ENCODE peak calls at places on chromosomes 5 and 9, in six cellular contexts. N is fibroblast of mammary gland; R is NCI-H748 treated with DMSO at 0.1 percent for 48 hours; C is A172; G is stimulated activated CD4-positive, alpha-beta T cell treated with anti-CD3 and anti-CD28 coated beads, Interleukin-4, amount 100 ng/mL, for 24 hours; U is stimulated activated CD8-positive, alpha-beta memory T cell treated with anti-CD3 and anti-CD28 coated beads, Interleukin-12 subunit alpha, Interleukin-12 subunit beta, amount 100 ng/mL, for 4 hours. K is an unnamed sample.

GRCh38 chr5:78550891-78551290 is 97.7 kb downstream of the LHFPL2 start:
- DNase-seq in N (peak), R (no peak), C (peak), G (no peak), U (no peak), K (no peak)

GRCh38 chr9:98054376-98054951 is 2.1 kb upstream of the NANS start:
- DNase-seq in N (no peak), R (no peak), C (no peak), G (no peak), U (no peak), K (no peak)

GRCh38 chr5:96381526-96381925 is 51.5 kb downstream of the PCSK1 start:
- DNase-seq in N (no peak), R (peak), C (no peak), G (no peak), U (no peak), K (no peak)

GRCh38 chr9:14315754-14316573 is 2.0 kb upstream of the NFIB start:
- DNase-seq in N (peak), R (no peak), C (no peak), G (no peak), U (no peak), K (peak)

GRCh38 chr5:98510111-98510510 is 263.4 kb upstream of the RGMB start:
- DNase-seq in N (no peak), R (peak), C (peak), G (no peak), U (no peak), K (no peak)

GRCh38 chr5:67636091-67636490 is 439.5 kb upstream of the CD180 start:
- DNase-seq in N (no peak), R (no peak), C (no peak), G (no peak), U (no peak), K (no peak)

GRCh38 chr9:111598730-111599091 is 736 bp downstream of the PTGR1 start:
- DNase-seq in N (peak), R (no peak), C (no peak), G (peak), U (no peak), K (no peak)

GRCh38 chr9:68446836-68447235 is 90.4 kb downstream of the PGM5 start:
- DNase-seq in N (no peak), R (no peak), C (no peak), G (no peak), U (no peak), K (no peak)

GRCh38 chr9:98778711-98779530 is 17.4 kb downstream of the ANKS6 start:
- DNase-seq in N (no peak), R (no peak), C (no peak), G (no peak), U (no peak), K (no peak)

GRCh38 chr5:67901816-67902496 is 313.6 kb upstream of the PIK3R1 start:
- DNase-seq in N (no peak), R (no peak), C (no peak), G (no peak), U (no peak), K (no peak)

GRCh38 chr5:108084105-108084504 is 297.8 kb downstream of the FBXL17 start:
- DNase-seq in N (peak), R (no peak), C (no peak), G (no peak), U (no peak), K (no peak)

GRCh38 chr5:157458835-157459234 is 1.2 kb upstream of the NIPAL4 start:
- DNase-seq in N (no peak), R (no peak), C (no peak), G (no peak), U (no peak), K (no peak)

GRCh38 chr5:77449277-77449676 is 42.8 kb downstream of the WDR41 start:
- DNase-seq in N (no peak), R (no peak), C (no peak), G (no peak), U (no peak), K (no peak)

GRCh38 chr5:2813678-2814077 is 62.2 kb upstream of the IRX2 start:
- DNase-seq in N (no peak), R (no peak), C (no peak), G (no peak), U (no peak), K (no peak)

GRCh38 chr9:122096620-122097415 is 3.7 kb upstream of the TTLL11 start:
- DNase-seq in N (no peak), R (no peak), C (no peak), G (no peak), U (no peak), K (no peak)

GRCh38 chr9:86281577-86282076 is 711 bp downstream of the ISCA1 start:
- DNase-seq in N (peak), R (no peak), C (no peak), G (no peak), U (no peak), K (no peak)

GRCh38 chr5:128815201-128815600 is 150.1 kb upstream of the SLC27A6 start:
- DNase-seq in N (no peak), R (no peak), C (no peak), G (no peak), U (no peak), K (no peak)

GRCh38 chr9:79578891-79579290 is 7.1 kb downstream of the TLE4 start:
- DNase-seq in N (peak), R (no peak), C (no peak), G (no peak), U (no peak), K (no peak)

GRCh38 chr5:73381587-73382411 is 66.8 kb downstream of the FOXD1 start:
- DNase-seq in N (no peak), R (no peak), C (no peak), G (no peak), U (no peak), K (no peak)

GRCh38 chr5:9545959-9546851 is at the start of gene SEMA5A:
- DNase-seq in N (peak), R (peak), C (peak), G (no peak), U (no peak), K (no peak)

GRCh38 chr5:148843510-148844318 is 17.3 kb downstream of the ADRB2 start:
- DNase-seq in N (no peak), R (no peak), C (no peak), G (no peak), U (no peak), K (no peak)

GRCh38 chr5:177109810-177110209 is 23.1 kb downstream of the FGFR4 start:
- DNase-seq in N (no peak), R (no peak), C (no peak), G (no peak), U (no peak), K (no peak)

GRCh38 chr9:18767141-18767540 is 265.9 kb downstream of the SAXO1 start:
- DNase-seq in N (no peak), R (no peak), C (no peak), G (no peak), U (no peak), K (no peak)

GRCh38 chr5:130324953-130325671 is 420.8 kb downstream of the CHSY3 start:
- DNase-seq in N (no peak), R (no peak), C (no peak), G (no peak), U (no peak), K (no peak)

GRCh38 chr9:14487547-14488185 is 173.7 kb upstream of the NFIB start:
- DNase-seq in N (no peak), R (no peak), C (no peak), G (no peak), U (no peak), K (no peak)

GRCh38 chr9:98333703-98334582 is 78.5 kb upstream of the TBC1D2 start:
- DNase-seq in N (peak), R (no peak), C (peak), G (no peak), U (no peak), K (no peak)

GRCh38 chr5:147467973-147468508 is 41.8 kb downstream of the DPYSL3 start:
- DNase-seq in N (no peak), R (no peak), C (no peak), G (no peak), U (no peak), K (no peak)

GRCh38 chr9:73411494-73411893 is 259.8 kb downstream of the ANXA1 start:
- DNase-seq in N (no peak), R (no peak), C (no peak), G (no peak), U (no peak), K (no peak)

GRCh38 chr5:107792940-107793339 is 122.2 kb upstream of the EFNA5 start:
- DNase-seq in N (no peak), R (no peak), C (no peak), G (no peak), U (no peak), K (no peak)

GRCh38 chr9:4986783-4987182 is 1.7 kb downstream of the JAK2 start:
- DNase-seq in N (no peak), R (no peak), C (no peak), G (no peak), U (no peak), K (no peak)

GRCh38 chr9:113352411-113352810 is 3.1 kb downstream of the BSPRY start:
- DNase-seq in N (no peak), R (no peak), C (no peak), G (no peak), U (no peak), K (no peak)

GRCh38 chr5:108749130-108749861 is 1.6 kb downstream of the FER start:
- DNase-seq in N (peak), R (no peak), C (peak), G (peak), U (no peak), K (no peak)

GRCh38 chr9:93593144-93593655 is 16.8 kb downstream of the PHF2 start:
- DNase-seq in N (no peak), R (no peak), C (no peak), G (no peak), U (no peak), K (no peak)

GRCh38 chr5:118126159-118126558 is 862.2 kb downstream of the DTWD2 start:
- DNase-seq in N (no peak), R (no peak), C (peak), G (no peak), U (no peak), K (no peak)

GRCh38 chr5:118095100-118095499 is 893.2 kb downstream of the DTWD2 start:
- DNase-seq in N (no peak), R (no peak), C (no peak), G (no peak), U (no peak), K (no peak)